ENCODE peak calls at places on chromosomes 6 and 20, in four cellular contexts. X is CD8-positive, alpha-beta memory T cell; D is fibroblast of lung; U is transverse colon. G is an unnamed sample. For H3K4me1, the result is how much of the 10 kb centered on the place peaks cover.

GRCh38 chr20:51379601-51380341 is 162.7 kb downstream of the NFATC2 start:
- DNase-seq in X (no peak), U (no peak), D (no peak), G (no peak)

GRCh38 chr6:128513878-128514277 is 6.5 kb downstream of the PTPRK start:
- DNase-seq in X (no peak), D (no peak), U (no peak), G (no peak)

GRCh38 chr20:63746766-63747315 is 7.3 kb downstream of the SLC2A4RG start:
- DNase-seq in D (no peak), U (no peak), X (no peak), G (no peak)

GRCh38 chr6:28838289-28838633 is 85.5 kb downstream of the TRIM27 start:
- DNase-seq in D (peak), U (peak), X (peak), G (peak)

GRCh38 chr6:137715589-137716045 is 151.4 kb upstream of the TNFAIP3 start:
- DNase-seq in X (peak), U (no peak), D (no peak), G (no peak)

GRCh38 chr20:49518576-49518975 is 36.1 kb upstream of the KCNB1 start:
- DNase-seq in X (no peak), U (no peak), D (no peak), G (no peak)

GRCh38 chr6:816510-817084 is 123.7 kb upstream of the EXOC2 start:
- DNase-seq in U (no peak), D (no peak), X (no peak), G (no peak)

GRCh38 chr20:41818991-41819390 is 200.8 kb upstream of the CHD6 start:
- DNase-seq in X (no peak), U (no peak), D (no peak), G (no peak)

GRCh38 chr20:46914789-46915359 is 20.2 kb downstream of the EYA2 start:
- DNase-seq in U (no peak), D (no peak), X (no peak), G (no peak)

GRCh38 chr6:1840491-1841121 is 230.9 kb downstream of the FOXC1 start:
- DNase-seq in D (no peak), U (no peak), X (no peak), G (no peak)

GRCh38 chr6:170266061-170266825 is 24.6 kb downstream of the DLL1 start:
- DNase-seq in D (no peak), U (peak), X (no peak), G (no peak)

GRCh38 chr6:75275067-75275466 is 9.5 kb downstream of the TMEM30A start:
- DNase-seq in U (no peak), D (peak), X (no peak), G (no peak)

GRCh38 chr20:60877071-60877470 is 375.0 kb upstream of the CDH4 start:
- DNase-seq in U (no peak), D (no peak), X (no peak), G (no peak)

GRCh38 chr6:107490568-107491058 is 696 bp downstream of the SOBP start:
- DNase-seq in X (no peak), U (no peak), D (no peak), G (peak)

GRCh38 chr6:141260627-141261015 is 872.1 kb upstream of the GJE1 start:
- DNase-seq in X (peak), D (no peak), U (no peak), G (no peak)

GRCh38 chr6:85771925-85772430 is 129.3 kb upstream of the SYNCRIP start:
- DNase-seq in D (no peak), X (no peak), U (no peak), G (no peak)

GRCh38 chr20:4488407-4489339 is 233.0 kb upstream of the PRND start:
- DNase-seq in D (peak), X (no peak), U (no peak), G (no peak)

GRCh38 chr6:38193486-38194281 is 374.2 kb downstream of the ZFAND3 start:
- DNase-seq in D (no peak), X (no peak), U (no peak), G (no peak)

GRCh38 chr6:319177-320131 is 27.2 kb downstream of the DUSP22 start:
- DNase-seq in U (no peak), X (no peak), D (no peak), G (no peak)

GRCh38 chr6:132919028-132919427 is 104.7 kb downstream of the RPS12 start:
- DNase-seq in D (peak), X (no peak), U (no peak), G (no peak)

GRCh38 chr6:125102411-125102810 is 51.2 kb upstream of the TPD52L1 start:
- DNase-seq in D (no peak), U (no peak), X (no peak), G (no peak)

GRCh38 chr20:14223806-14224205 is 113.6 kb downstream of the FLRT3 start:
- DNase-seq in U (no peak), X (no peak), D (no peak), G (no peak)

GRCh38 chr20:5918856-5919633 is 31.3 kb downstream of the TRMT6 start:
- DNase-seq in U (no peak), D (peak), X (no peak), G (peak)

GRCh38 chr6:54525731-54526130 is 217.5 kb downstream of the TINAG start:
- DNase-seq in X (no peak), U (no peak), D (peak), G (no peak)

GRCh38 chr20:31740208-31740607 is 1.1 kb downstream of the TPX2 start:
- DNase-seq in U (no peak), X (no peak), D (peak), G (peak)
- H3K4me3 ChIP-seq in U (peak), X (no peak), D (peak), G (peak)

GRCh38 chr6:90468859-90469258 is 118.0 kb downstream of the MAP3K7 start:
- DNase-seq in X (no peak), D (no peak), U (no peak), G (no peak)
- H3K4me1 ChIP-seq in X (under half), D (under half), U (under half), G (under half)

GRCh38 chr20:17825949-17826843 is 126.4 kb downstream of the BANF2 start:
- DNase-seq in U (no peak), X (no peak), D (peak), G (no peak)
- H3K4me3 ChIP-seq in U (no peak), X (no peak), D (no peak), G (no peak)

GRCh38 chr6:26550250-26550993 is 12.3 kb downstream of the HMGN4 start:
- DNase-seq in D (peak), X (peak), U (peak), G (peak)
- H3K4me1 ChIP-seq in D (under half), X (under half), U (under half), G (under half)

GRCh38 chr20:38395165-38395564 is 40.0 kb downstream of the SNHG17 start:
- DNase-seq in U (no peak), X (no peak), D (peak), G (no peak)
- H3K4me3 ChIP-seq in U (no peak), X (no peak), D (no peak), G (no peak)

DNA sequence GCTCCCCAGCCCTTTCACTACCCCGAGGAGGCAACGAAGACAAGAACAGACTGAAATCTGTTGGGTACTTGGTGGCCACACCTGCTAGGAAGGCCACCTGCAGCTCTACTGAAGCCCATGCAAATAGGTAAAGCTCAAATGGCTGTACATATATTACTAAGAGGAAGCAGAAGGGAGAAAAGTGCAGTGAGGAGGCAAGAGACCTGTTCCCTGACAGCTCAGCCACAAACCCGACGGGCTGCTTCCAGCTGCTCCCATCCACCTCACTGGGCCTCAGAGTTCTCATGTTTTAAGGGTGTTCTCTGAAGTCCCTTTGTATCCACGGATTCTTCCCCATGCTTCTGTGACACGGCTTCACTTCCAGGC is 24.6 kb downstream of the TRAM2 start:
- DNase-seq in D (no peak), U (peak), X (no peak), G (peak)
- H3K4me1 ChIP-seq in D (half or more), U (half or more), X (under half), G (half or more)

DNA sequence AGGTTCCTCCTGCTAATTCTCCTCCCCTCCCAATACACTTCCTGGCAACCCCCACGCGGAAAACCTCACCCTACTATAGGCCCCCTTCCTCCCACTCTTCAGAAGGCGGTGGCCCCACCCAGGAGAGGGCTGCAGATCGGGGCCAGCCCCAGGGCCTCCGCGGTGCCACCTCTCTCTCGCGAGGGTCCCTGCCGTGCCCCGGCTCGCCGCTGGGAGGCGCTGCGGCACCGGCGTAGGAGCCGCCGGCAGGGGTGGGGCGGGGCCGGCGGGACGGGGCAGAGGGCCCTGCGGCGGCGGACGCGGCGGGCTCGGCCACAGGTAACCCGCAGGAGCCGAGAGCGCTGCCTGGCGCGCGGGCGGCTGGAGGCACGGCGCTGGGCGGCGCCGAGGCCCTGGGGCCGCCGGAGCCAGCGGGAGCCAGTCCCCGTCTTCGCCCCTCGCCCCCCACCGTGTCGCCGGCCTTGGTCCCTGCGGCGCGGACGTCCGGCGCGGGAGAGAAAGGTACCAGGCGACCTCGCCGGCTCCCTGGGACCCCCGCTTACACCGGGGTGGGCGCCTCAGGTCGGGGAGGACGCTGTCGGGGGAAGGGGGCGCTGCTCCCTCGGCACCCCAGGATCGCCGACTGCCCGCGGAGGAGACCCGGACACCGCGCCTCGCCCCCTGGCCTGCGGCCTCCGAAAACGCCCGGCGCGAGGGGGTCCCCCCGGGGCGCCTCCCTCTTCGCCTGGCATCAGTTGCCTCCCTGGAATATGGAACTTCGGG is at the start of gene ANKRD6:
- DNase-seq in D (peak), X (peak), U (peak), G (peak)
- H3K4me3 ChIP-seq in D (peak), X (peak), U (peak), G (peak)

DNA sequence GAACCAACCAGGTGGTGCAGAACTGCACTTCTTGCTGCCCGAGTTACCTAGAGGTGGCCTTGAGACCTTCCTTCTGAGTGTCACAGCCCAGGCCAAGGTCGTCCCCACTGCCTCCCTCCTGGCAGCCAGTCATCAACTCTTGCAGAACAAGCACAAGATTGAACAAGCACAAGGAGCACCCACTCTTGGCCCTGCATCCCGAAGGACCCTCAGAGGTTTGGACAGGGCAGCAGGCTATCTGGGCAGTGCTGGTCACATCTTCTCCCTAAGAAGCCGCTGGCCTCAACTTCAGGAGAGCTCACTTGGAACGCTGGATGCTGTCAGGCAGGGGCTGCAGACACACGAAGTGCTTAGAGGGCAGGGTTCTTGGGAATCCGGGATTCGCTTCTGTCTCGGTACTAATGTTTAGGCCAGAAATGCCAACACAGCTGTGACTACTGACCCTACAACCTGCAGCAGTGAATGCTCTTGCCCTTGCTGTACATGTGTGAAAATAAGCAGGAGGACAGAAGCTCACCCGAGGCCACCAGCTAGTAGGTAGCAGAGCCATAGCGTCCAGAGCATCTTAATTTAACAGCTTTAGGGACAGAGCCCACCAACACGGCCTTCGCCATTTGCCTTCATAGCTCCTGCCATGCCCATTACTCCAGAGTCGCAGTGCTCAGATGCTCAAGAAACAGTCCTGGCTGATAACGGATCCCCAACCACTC is 4.0 kb upstream of the ACSS1 start:
- DNase-seq in D (no peak), X (no peak), U (peak), G (no peak)
- H3K4me1 ChIP-seq in D (under half), X (under half), U (under half), G (under half)